ENCODE peak calls at places on chromosomes 3 and 15, in seven cellular contexts. F, C, W, R, K, B and E are unnamed samples. For H3K4me1, the result is how much of the 10 kb centered on the place peaks cover.

GRCh38 chr15:60649845-60650548 is 171.1 kb upstream of the ICE2 start:
- DNase-seq in F (no peak), C (no peak), W (peak), R (peak), K (no peak), B (peak), E (no peak)

GRCh38 chr3:137172703-137173102 is 214.9 kb downstream of the IL20RB start:
- DNase-seq in F (no peak), C (no peak), W (no peak), R (no peak), K (no peak), B (no peak), E (no peak)

GRCh38 chr3:23751485-23751811 is 54.3 kb upstream of the UBE2E1 start:
- DNase-seq in F (peak), C (peak), W (peak), R (no peak), K (peak), B (no peak), E (peak)

GRCh38 chr3:105553851-105554250 is 187.1 kb downstream of the ALCAM start:
- DNase-seq in F (no peak), C (no peak), W (no peak), R (no peak), K (no peak), B (peak), E (no peak)

GRCh38 chr3:25938566-25939325 is 148.9 kb downstream of the OXSM start:
- DNase-seq in F (no peak), C (no peak), W (no peak), R (no peak), K (no peak), B (no peak), E (no peak)

GRCh38 chr15:36517758-36518157 is 61.7 kb upstream of the CDIN1 start:
- DNase-seq in F (no peak), C (no peak), W (no peak), R (no peak), K (no peak), B (no peak), E (no peak)

GRCh38 chr3:159879598-159879997 is 109.0 kb upstream of the IL12A start:
- DNase-seq in F (no peak), C (no peak), W (no peak), R (peak), K (no peak), B (no peak), E (no peak)

GRCh38 chr15:34621675-34622074 is 38.2 kb upstream of the GOLGA8B start:
- DNase-seq in F (no peak), C (no peak), W (no peak), R (no peak), K (peak), B (peak), E (no peak)

GRCh38 chr3:127234784-127235183 is 41.9 kb downstream of the PRR23E start:
- DNase-seq in F (no peak), C (no peak), W (no peak), R (no peak), K (no peak), B (no peak), E (no peak)

GRCh38 chr3:194135806-194136518 is at the start of gene HES1:
- DNase-seq in F (peak), C (peak), W (peak), R (peak), K (peak), B (peak), E (peak)

GRCh38 chr3:17154221-17154620 is 269.5 kb downstream of the PLCL2 start:
- DNase-seq in F (no peak), C (no peak), W (no peak), R (no peak), K (no peak), B (no peak), E (no peak)
- H2BK5ac ChIP-seq in F (peak), C (no peak), W (no peak), R (no peak), K (no peak), B (no peak), E (no peak)

GRCh38 chr3:189797103-189797850 is 166.1 kb downstream of the TP63 start:
- DNase-seq in F (no peak), C (no peak), W (no peak), R (peak), K (no peak), B (no peak), E (no peak)
- H3K4me1 ChIP-seq in F (under half), C (under half), W (under half), R (under half), K (under half), B (under half), E (under half)

GRCh38 chr3:4865714-4866113 is 113.5 kb upstream of the BHLHE40 start:
- DNase-seq in F (no peak), C (no peak), W (no peak), R (no peak), K (no peak), B (no peak), E (no peak)
- H3K4ac ChIP-seq in F (no peak), C (no peak), W (no peak), R (no peak), K (no peak), B (no peak), E (no peak)

DNA sequence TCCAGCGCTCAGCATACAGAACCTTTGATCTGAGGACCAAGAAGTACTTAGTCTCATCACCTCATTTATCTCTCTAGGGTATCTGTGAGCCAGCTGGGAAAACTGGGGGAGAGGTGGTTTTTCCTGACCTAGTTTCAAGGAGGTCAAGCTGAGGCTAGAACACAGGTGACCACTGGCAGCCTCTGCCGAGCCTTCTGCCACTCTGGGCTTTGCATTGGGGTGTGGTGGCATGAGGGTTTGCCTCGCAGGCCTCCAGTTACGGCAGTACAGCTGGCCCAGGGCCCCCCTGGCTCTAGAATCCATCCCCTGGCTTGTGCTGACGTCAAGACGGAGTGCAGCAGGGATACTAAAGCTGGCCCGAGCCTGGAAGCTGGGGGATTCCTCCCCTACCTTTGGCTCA is 34.7 kb upstream of the CDCP1 start:
- DNase-seq in F (no peak), C (no peak), W (no peak), R (no peak), K (no peak), B (no peak), E (no peak)
- H2BK5ac ChIP-seq in F (no peak), C (no peak), W (no peak), R (no peak), K (no peak), B (no peak), E (no peak)

DNA sequence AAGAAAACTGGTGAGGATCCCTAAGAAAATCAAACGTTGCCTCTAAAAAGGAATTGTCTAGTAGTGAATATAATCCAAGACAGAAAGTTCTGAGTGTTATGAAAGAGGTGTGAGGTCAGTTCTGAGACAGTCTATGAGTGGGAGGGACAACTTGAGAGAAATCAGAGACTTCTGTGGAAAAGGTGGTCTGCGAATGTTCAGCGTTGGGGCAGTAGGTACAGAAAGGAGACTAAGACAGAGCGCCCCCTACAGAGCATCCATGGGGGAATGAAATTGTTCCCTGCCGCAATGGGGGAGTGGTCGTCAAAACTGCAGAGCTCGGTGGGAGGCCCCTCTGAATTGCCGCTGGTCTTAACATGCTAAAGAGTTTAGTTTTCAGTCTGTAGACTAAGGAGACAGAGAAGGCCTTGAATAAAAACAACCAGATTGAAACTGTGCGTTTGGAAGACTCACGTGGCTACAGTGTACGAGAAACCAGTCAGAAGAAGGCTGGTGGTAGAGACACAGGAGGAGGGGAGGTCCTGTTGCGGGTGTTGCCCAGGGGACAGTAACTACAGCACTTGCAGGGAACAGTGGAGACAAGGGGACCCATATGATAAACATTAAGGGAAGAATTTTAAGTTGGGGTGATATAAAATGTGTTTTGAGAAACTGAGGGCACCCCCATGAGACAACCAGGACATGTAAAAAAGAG is 6.9 kb downstream of the TNIK start:
- DNase-seq in F (no peak), C (peak), W (peak), R (no peak), K (no peak), B (no peak), E (peak)
- H3K4me1 ChIP-seq in F (under half), C (under half), W (under half), R (under half), K (under half), B (under half), E (under half)

GRCh38 chr3:13660042-13660874 is 111.3 kb downstream of the FBLN2 start:
- DNase-seq in F (no peak), C (no peak), W (no peak), R (no peak), K (peak), B (no peak), E (no peak)
- H3K4ac ChIP-seq in F (no peak), C (no peak), W (no peak), R (no peak), K (no peak), B (no peak), E (no peak)